ENCODE peak calls at places on chromosomes 13 and 19, in eight cellular contexts. R is keratinocyte; K is T-helper 17 cell; O is activated T-cell treated with anti-CD3 and anti-CD28 coated beads for 1 hour; U is lower lobe of right lung; B is HCT116; Y is stimulated activated CD4-positive, alpha-beta T cell treated with anti-CD3 and anti-CD28 coated beads, Interleukin-2, amount 100 ng/mL, for 48 hours; M is NCI-H187. E is an unnamed sample.

GRCh38 chr13:97275265-97275664 is 53.1 kb downstream of the MBNL2 start:
- DNase-seq in R (no peak), K (no peak), O (no peak), U (no peak), B (no peak), Y (no peak), M (no peak), E (no peak)

GRCh38 chr13:32255744-32256120 is 59.4 kb downstream of the ZAR1L start:
- DNase-seq in R (no peak), K (no peak), O (no peak), U (no peak), B (no peak), Y (no peak), M (no peak), E (no peak)

GRCh38 chr13:93227280-93227905 is 786 bp downstream of the GPC6 start:
- DNase-seq in R (no peak), K (no peak), O (no peak), U (peak; percentile 35), B (no peak), Y (no peak), M (peak; percentile 73), E (no peak)

GRCh38 chr19:803686-804418 is 6.6 kb downstream of the PTBP1 start:
- DNase-seq in R (no peak), K (no peak), O (no peak), U (peak; percentile 41), B (no peak), Y (no peak), M (no peak), E (no peak)

GRCh38 chr13:30148171-30148754 is 159.1 kb downstream of the KATNAL1 start:
- DNase-seq in R (no peak), K (no peak), O (no peak), U (no peak), B (no peak), Y (no peak), M (no peak), E (no peak)

GRCh38 chr19:2014731-2015610 is 543 bp downstream of the BTBD2 start:
- DNase-seq in R (no peak), K (peak; percentile 19), O (no peak), U (peak; percentile 59), B (no peak), Y (peak; percentile 27), M (no peak), E (no peak)

GRCh38 chr13:50635504-50635903 is 208.0 kb downstream of the DLEU7 start:
- DNase-seq in R (no peak), K (no peak), O (no peak), U (no peak), B (no peak), Y (no peak), M (no peak), E (no peak)

GRCh38 chr13:40187324-40187795 is 479.1 kb downstream of the FOXO1 start:
- DNase-seq in R (no peak), K (peak; percentile 58), O (peak; percentile 42), U (no peak), B (no peak), Y (peak; percentile 28), M (no peak), E (no peak)

GRCh38 chr13:32033744-32034143 is 2.2 kb downstream of the FRY start:
- DNase-seq in R (no peak), K (no peak), O (no peak), U (no peak), B (no peak), Y (no peak), M (no peak), E (no peak)

GRCh38 chr19:21586341-21587116 is 81.1 kb downstream of the ZNF429 start:
- DNase-seq in R (no peak), K (no peak), O (peak; percentile 23), U (peak; percentile 55), B (no peak), Y (no peak), M (no peak), E (peak; percentile 58)

GRCh38 chr13:113166266-113166665 is 7.8 kb downstream of the PROZ start:
- DNase-seq in R (no peak), K (no peak), O (no peak), U (no peak), B (no peak), Y (no peak), M (no peak), E (no peak)

GRCh38 chr19:37218592-37218935 is 550 bp downstream of the ZNF383 start:
- DNase-seq in R (no peak), K (no peak), O (no peak), U (no peak), B (no peak), Y (no peak), M (no peak), E (no peak)

GRCh38 chr19:4933528-4933927 is 24.2 kb downstream of the UHRF1 start:
- DNase-seq in R (no peak), K (no peak), O (no peak), U (no peak), B (no peak), Y (no peak), M (no peak), E (no peak)

GRCh38 chr19:52603558-52604207 is 33.6 kb downstream of the ZNF701 start:
- DNase-seq in R (no peak), K (no peak), O (no peak), U (no peak), B (no peak), Y (no peak), M (no peak), E (no peak)

GRCh38 chr13:85536706-85537105 is 262.5 kb downstream of the SLITRK6 start:
- DNase-seq in R (no peak), K (no peak), O (no peak), U (no peak), B (no peak), Y (no peak), M (no peak), E (no peak)

E was measured in body of pancreas.